ENCODE peak calls at places on chromosomes 12 and 14, in ten cellular contexts. Y is body of pancreas, C is A549, S is heart left ventricle, Q is GM12892, N is Peyer's patch, V is esophagus muscularis mucosa, I is uterus, B is lower leg skin, D is HepG2. A is an unnamed sample.

GRCh38 chr12:45234134-45234865 is 18.4 kb downstream of the ANO6 start:
- DNase-seq in V (peak), Y (peak), B (no peak), S (peak), D (peak), C (peak), I (peak), N (no peak), Q (no peak), A (peak)

GRCh38 chr12:19299765-19300164 is 139.5 kb upstream of the AEBP2 start:
- DNase-seq in I (no peak), S (no peak), Q (no peak), D (no peak), C (no peak), Y (no peak), N (no peak), B (no peak), V (no peak), A (no peak)

GRCh38 chr12:96472384-96472783 is 17.0 kb upstream of the CFAP54 start:
- DNase-seq in Y (no peak), S (no peak), N (no peak), C (no peak), I (no peak), V (no peak), Q (no peak), B (no peak), D (no peak), A (no peak)

GRCh38 chr14:81466854-81467253 is 66.7 kb upstream of the STON2 start:
- DNase-seq in B (no peak), D (no peak), N (no peak), I (no peak), S (no peak), Y (no peak), V (no peak), Q (no peak), C (no peak), A (no peak)

GRCh38 chr14:93035917-93036651 is 79.6 kb downstream of the ITPK1 start:
- DNase-seq in D (peak), S (peak), I (peak), V (no peak), C (peak), Q (no peak), B (no peak), Y (no peak), N (no peak), A (peak)

GRCh38 chr14:34750670-34751069 is 36.3 kb upstream of the CFL2 start:
- DNase-seq in N (no peak), B (no peak), Y (no peak), C (no peak), Q (no peak), I (no peak), S (no peak), V (no peak), D (no peak), A (peak)

GRCh38 chr14:59728294-59728693 is 142.3 kb downstream of the RTN1 start:
- DNase-seq in C (no peak), Q (no peak), I (no peak), S (no peak), V (no peak), Y (no peak), B (no peak), N (no peak), D (no peak), A (no peak)

GRCh38 chr12:16300706-16301105 is 23.2 kb upstream of the SLC15A5 start:
- DNase-seq in Q (no peak), I (peak), V (no peak), Y (no peak), C (no peak), B (no peak), S (peak), D (no peak), N (no peak), A (no peak)

GRCh38 chr14:76201162-76201561 is 49.4 kb downstream of the GPATCH2L start:
- DNase-seq in N (no peak), Y (no peak), C (peak), D (no peak), S (no peak), Q (no peak), B (no peak), I (no peak), V (no peak), A (peak)

GRCh38 chr14:99475660-99476059 is 5.0 kb downstream of the SETD3 start:
- DNase-seq in D (no peak), B (no peak), Q (no peak), Y (no peak), V (no peak), N (no peak), S (no peak), C (no peak), I (no peak), A (no peak)

GRCh38 chr12:62772556-62772955 is 162.4 kb downstream of the PPM1H start:
- DNase-seq in D (no peak), C (no peak), N (no peak), V (no peak), Y (no peak), Q (no peak), B (no peak), I (no peak), S (no peak), A (peak)

GRCh38 chr14:103136388-103137271 is 13.4 kb downstream of the TNFAIP2 start:
- DNase-seq in S (no peak), I (peak), V (no peak), D (no peak), B (no peak), C (peak), Q (no peak), Y (no peak), N (no peak), A (peak)

GRCh38 chr12:95253386-95253785 is 35.8 kb downstream of the VEZT start:
- DNase-seq in I (no peak), V (no peak), B (no peak), Y (no peak), D (no peak), C (no peak), N (no peak), S (no peak), Q (no peak), A (no peak)

GRCh38 chr12:104846056-104846762 is 111.9 kb downstream of the SLC41A2 start:
- DNase-seq in Y (no peak), V (no peak), D (no peak), C (no peak), N (no peak), B (no peak), S (no peak), Q (no peak), I (no peak), A (no peak)

DNA sequence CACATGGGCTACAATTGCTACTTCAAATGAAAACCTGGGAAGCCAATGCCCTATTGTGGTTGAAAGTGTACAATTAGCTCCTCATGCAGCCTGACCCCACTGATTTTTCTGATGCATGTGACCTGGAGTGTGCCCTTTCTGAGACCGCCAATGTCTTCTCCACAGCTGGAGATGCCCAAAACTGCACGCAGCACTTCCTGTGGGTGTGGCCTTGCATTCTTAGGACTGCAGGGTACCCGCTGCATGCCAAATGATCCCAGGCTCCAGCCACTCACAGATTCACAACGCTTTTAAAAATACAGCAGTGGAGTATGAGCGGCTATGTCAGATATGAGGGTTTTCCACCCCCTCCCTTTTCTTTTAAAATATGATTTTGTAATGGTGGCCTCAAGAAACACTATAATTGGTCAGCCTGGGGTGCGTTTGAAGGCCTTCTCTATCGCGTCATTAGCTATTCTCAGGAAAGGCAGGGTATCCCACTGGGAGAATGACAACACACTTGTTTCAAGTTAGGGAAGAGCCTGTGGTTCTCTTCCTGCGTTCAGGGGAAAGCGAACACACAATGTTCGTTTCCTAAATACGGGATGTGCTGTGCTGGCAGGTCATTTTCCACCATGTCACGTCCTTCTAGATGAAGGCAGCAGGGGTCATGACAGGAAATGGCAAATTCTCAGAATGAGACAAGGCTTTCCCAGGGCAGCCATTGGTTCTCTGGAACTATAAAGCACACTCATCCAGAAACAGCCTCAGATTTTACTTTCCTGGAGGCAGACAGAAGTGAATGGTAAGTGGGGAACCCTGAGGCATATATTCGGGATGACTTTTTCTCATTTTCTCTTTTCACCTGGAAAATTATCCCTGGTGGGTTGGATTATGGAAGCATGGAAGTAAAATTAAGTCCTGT is at the start of gene APOLD1:
- DNase-seq in Y (peak), S (peak), N (no peak), B (no peak), C (no peak), V (no peak), D (no peak), Q (no peak), I (peak), A (no peak)
- TF ChIP-seq POLR2A in Y (peak), S (peak), N (no peak), B (no peak), C (no peak), V (peak), D (no peak), Q (no peak), I (peak), A (no peak)

GRCh38 chr12:91928501-91928900 is 217.1 kb downstream of the BTG1 start:
- DNase-seq in N (no peak), C (no peak), B (no peak), V (no peak), D (no peak), Q (no peak), I (no peak), Y (no peak), S (no peak), A (no peak)
- TF ChIP-seq POLR2A in N (no peak), C (no peak), B (no peak), V (no peak), D (no peak), Q (no peak), I (no peak), Y (no peak), S (no peak), A (no peak)

DNA sequence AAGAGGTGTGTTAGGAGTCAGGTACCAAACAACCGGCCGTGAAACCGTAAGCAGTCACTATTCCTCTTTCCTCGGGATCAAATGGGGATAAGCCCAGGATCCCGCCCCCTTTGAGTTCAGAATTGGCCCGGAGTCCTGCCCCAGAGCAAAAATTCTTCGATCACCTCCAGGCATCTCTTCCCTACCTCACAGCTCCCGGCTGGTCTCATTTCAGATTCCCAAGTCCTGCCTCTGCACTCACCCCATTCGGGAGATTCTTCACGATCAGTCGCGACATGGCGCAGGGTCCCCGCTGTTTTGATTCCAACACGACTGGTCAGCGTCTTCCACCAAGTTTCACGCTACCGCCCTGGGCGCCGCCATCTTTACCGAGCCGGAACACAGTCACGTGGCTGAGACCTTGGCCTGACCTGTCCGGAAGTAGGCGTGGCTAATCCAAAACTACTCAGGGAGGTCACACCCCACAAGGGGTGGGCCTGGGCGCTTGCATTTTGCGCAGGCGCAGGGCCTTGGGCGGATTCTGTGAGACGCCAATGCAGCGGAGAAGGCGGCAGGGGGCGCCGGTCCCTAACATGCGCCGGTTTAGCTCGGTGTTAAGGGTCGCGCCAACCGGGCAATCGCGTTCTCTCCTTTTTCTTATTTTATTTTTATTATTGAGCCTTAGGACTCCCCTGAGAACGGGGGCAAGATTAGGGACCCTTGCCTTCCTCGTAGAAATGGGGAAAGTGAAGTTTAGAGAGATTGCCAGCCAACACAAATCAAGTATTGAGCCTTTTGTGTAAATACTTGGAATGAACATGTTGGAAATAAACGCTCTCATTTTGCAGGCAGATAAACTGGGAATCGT is at the start of gene RBM19:
- DNase-seq in V (peak), C (peak), D (peak), Y (peak), N (peak), I (peak), Q (peak), S (peak), B (peak), A (peak)
- TF ChIP-seq POLR2A in V (no peak), C (peak), D (peak), Y (peak), N (no peak), I (peak), Q (peak), S (peak), B (no peak), A (peak)

GRCh38 chr12:116803018-116803736 is 65.1 kb downstream of the RNFT2 start:
- DNase-seq in S (no peak), Q (no peak), Y (no peak), N (peak), V (no peak), C (no peak), D (no peak), I (no peak), B (no peak), A (no peak)
- TF ChIP-seq POLR2A in S (no peak), Q (no peak), Y (no peak), N (no peak), V (no peak), C (no peak), D (no peak), I (no peak), B (no peak), A (no peak)

DNA sequence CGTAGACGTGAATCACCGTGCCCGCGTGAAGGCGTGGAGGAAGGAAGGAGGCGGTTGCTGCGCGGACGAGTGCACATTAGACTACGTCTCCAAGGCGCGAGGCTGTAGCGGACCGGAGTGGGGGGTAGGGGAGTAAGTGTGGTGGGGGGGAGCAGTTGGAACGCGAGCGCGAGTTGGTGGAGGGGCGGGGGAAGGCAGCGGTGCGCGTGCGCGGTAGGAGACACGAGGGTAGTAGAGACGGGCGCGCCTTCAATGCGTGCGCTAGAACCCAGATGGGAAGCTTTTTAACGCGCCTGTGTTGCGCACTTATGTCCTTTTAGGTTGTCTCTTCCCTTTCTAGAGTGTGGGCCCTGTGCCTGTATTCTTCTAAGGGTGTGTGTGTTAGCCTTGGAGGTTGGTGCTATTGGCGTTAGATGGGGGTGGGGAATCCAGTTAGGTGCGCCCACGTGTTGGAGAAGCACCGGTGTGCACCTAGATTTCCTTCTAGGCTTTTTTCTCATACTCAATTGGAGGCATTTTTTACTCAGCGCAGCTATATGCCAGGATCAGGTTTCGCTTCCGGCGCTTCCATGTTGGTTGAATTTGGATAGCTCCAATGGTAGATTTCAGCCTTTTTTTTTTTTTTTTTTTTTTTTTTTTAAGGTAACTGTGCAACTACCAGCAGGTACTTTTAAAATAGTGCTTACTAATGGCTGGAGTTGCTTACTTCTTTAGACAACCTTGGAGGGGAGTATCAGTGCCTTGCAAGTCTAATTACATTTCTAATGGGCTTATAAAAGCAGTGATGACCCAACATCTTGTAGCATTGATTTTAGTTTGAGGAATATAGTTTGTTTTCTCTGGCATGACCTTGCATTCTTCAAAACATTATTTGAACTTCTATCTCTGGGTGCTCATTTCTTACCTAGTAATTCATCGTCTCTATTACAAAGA is 820 bp downstream of the EIF4B start:
- DNase-seq in D (peak), Y (peak), Q (peak), V (no peak), S (peak), B (peak), N (peak), I (peak), C (peak), A (peak)
- TF ChIP-seq POLR2A in D (peak), Y (no peak), Q (peak), V (no peak), S (no peak), B (no peak), N (no peak), I (no peak), C (peak), A (peak)

DNA sequence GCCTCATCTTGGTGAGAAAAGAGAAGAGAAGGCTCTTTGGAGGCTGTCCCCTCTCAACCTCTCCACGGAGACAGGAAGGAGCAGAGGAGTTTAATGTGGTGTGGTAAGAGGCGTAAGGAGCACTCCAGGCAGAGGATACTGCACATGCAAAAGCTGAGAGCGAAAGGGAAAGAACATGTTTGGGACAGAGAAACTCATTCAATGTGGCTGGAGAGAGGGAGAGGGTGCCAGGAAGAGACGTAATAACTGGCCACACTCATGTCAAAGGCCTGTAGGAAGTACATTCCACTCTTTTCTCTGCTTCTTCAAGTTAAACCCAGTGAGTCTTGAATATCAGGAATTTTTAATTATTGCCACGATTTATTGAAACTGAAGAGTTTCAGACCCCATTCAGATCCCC is 12.0 kb downstream of the VDR start:
- DNase-seq in B (peak), D (no peak), Q (no peak), N (peak), I (no peak), C (no peak), V (no peak), Y (no peak), S (no peak), A (no peak)
- TF ChIP-seq POLR2A in B (no peak), D (no peak), Q (no peak), N (no peak), I (no peak), C (no peak), V (no peak), Y (no peak), S (no peak), A (no peak)

DNA sequence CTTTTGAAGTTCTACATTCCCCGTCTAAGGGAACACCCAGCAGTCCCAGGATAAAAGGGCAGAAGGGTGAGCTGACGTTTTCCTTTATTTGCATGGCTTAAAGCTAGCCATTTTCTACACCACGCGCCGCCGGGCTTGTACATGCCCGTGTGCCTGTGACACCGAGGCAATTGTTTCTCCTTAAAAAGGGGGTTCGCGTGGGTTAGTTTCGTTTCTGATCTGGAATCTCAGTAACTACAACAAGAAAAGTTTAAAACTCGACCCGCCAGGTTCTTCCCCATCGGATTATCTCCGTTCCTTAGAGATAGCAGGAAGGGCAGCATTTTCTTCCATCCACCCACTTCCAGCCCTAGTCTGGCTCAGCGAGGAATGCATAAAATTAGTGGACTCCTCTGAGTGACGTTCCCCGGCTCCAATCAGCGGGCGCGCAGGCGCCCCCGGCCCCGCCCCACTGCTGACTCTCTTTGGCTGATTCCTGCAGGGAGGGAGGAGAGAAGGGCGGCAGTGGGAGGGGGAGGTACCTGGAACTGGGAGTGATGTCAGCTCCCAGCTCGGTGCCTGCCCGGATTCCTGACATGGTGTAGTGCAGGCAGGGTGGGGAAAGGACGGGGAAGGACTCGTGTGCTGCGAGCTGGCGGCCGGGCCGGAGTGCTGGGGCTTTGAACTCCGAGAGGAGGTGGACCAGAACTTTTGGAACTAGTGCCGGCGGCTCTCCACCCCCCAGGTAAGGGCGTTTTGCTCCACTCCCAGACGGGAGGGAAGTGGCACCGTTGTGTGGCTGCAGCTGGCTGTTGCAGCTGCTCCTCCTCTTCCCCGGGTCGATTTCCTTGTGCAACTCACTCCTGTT is at the start of gene PPFIBP1:
- DNase-seq in I (peak), Y (peak), S (peak), C (peak), N (peak), D (peak), Q (peak), V (peak), B (peak), A (peak)
- TF ChIP-seq POLR2A in I (peak), Y (peak), S (peak), C (peak), N (peak), D (peak), Q (peak), V (peak), B (no peak), A (peak)